ENCODE peak calls at places on chromosomes 5 and 9, in seven cellular contexts. A, B, N, O, X, W and H are unnamed samples.

GRCh38 chr9:128138001-128138400 is 10.5 kb upstream of the PTGES2 start:
- DNase-seq in A (no peak), X (no peak), W (no peak), B (no peak), O (no peak), N (no peak), H (no peak)

GRCh38 chr5:78925102-78925876 is 59.8 kb downstream of the ARSB start:
- DNase-seq in X (no peak), A (no peak), N (no peak), B (no peak), W (no peak), O (no peak), H (no peak)

GRCh38 chr9:14827805-14828204 is 82.4 kb downstream of the FREM1 start:
- DNase-seq in N (no peak), A (no peak), O (no peak), W (no peak), X (no peak), B (peak; percentile 58), H (peak; percentile 71)

GRCh38 chr5:138212828-138213160 is 329 bp downstream of the CDC23 start:
- DNase-seq in N (no peak), B (no peak), W (no peak), X (no peak), O (no peak), A (no peak), H (peak; percentile 1)

GRCh38 chr5:82551220-82551619 is 273.1 kb upstream of the RPS23 start:
- DNase-seq in A (no peak), N (no peak), W (no peak), B (no peak), O (no peak), X (no peak), H (no peak)

GRCh38 chr9:102700936-102701335 is 294.2 kb upstream of the CYLC2 start:
- DNase-seq in O (no peak), X (no peak), N (no peak), B (no peak), W (no peak), A (no peak), H (no peak)

GRCh38 chr5:14447958-14448881 is 133.4 kb upstream of the OTULINL start:
- DNase-seq in O (no peak), W (peak; percentile 49), B (no peak), X (no peak), N (peak; percentile 29), A (peak; percentile 18), H (peak; percentile 28)

GRCh38 chr9:114061830-114062474 is 16.1 kb downstream of the AMBP start:
- DNase-seq in X (no peak), W (no peak), B (no peak), A (no peak), O (no peak), N (no peak), H (no peak)

GRCh38 chr9:91843623-91844111 is 106.4 kb downstream of the ROR2 start:
- DNase-seq in X (no peak), N (peak; percentile 37), O (no peak), B (no peak), W (peak; percentile 82), A (peak; percentile 90), H (peak; percentile 79)

GRCh38 chr5:132962429-132962928 is 955 bp downstream of the AFF4 start:
- DNase-seq in B (no peak), W (peak; percentile 37), N (no peak), X (peak; percentile 32), O (peak; percentile 56), A (peak; percentile 67), H (peak; percentile 41)

GRCh38 chr5:102858221-102858620 is 103.1 kb downstream of the PAM start:
- DNase-seq in X (no peak), O (no peak), A (no peak), W (no peak), N (no peak), B (no peak), H (no peak)

GRCh38 chr9:87610200-87611155 is 112.8 kb downstream of the DAPK1 start:
- DNase-seq in O (no peak), W (no peak), B (no peak), A (no peak), X (no peak), N (no peak), H (no peak)

DNA sequence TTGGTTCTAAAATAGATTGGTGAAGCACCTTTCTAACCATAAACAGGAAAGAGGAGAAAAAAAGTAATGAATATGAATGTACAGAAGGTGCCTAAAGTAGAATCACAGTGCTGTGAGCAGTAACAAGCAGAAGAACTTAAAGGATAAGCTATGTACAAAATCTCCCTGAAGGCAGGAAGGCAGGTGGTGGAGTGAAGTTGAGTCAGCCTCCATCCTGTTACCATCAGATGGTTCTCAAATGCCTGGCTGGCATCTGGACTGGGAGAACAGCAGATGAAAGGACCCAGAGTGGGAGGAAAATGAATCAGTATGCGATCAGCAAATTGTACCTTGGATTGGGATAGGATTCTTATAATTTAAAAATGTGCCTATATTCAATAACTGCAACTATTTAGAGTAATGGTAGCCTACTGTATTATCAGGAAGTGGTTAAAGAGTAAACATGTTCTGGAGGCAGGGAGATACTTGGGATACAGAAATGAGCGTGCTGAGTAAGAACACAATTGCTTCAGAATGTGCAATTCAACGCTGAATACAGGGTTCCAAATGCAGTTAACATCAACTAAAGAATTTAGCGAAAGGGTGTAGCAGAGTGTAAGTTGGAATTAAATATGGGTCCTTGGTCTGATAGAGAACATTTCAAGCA is 21.1 kb upstream of the FER start:
- DNase-seq in W (no peak), X (no peak), N (no peak), B (no peak), A (no peak), O (no peak), H (no peak)
- H3K27ac ChIP-seq in W (no peak overlapping the region), X (no peak overlapping the region), N (peak overlapping the region; percentile 94), B (no peak overlapping the region), A (peak overlapping the region; percentile 95), O (no peak overlapping the region), H (peak overlapping the region; percentile 90)

DNA sequence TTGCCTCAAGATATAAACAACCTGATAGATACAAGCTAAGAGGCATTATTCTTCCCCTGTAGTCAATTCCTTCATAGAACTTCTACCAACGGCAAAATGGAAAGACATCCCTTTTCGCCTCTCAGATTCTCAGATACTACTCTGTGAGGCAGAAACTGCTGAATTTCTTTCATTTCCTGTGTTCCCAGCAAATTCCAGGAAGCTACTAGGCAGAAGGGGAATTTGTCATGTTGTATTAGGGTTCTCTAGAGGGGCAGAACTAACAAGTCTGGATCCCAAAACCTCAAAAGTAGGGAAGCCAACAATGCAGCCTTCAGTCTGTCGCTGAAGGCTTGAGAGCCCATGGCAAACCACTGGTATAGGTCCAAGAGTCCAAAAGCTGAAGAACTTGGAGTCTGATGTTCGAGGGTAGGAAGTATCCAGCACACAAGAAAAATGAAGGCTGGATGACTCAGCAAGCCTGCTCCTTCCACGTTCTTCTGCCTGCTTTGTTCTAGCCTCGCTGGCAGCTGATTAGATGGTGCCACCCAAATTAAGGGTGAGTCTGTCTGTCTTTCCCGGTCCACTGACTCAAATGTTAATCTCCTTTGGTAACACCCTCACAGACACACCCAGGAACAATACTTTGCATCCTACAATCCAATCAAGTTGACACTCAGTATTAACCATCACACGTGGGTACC is 15.2 kb downstream of the RNF180 start:
- DNase-seq in X (no peak), O (no peak), W (no peak), N (no peak), A (no peak), B (no peak), H (no peak)
- H3K4me3 ChIP-seq in X (no peak overlapping the region), O (no peak overlapping the region), W (no peak overlapping the region), N (peak overlapping the region; percentile 15), A (no peak overlapping the region), B (no peak overlapping the region), H (no peak overlapping the region)

DNA sequence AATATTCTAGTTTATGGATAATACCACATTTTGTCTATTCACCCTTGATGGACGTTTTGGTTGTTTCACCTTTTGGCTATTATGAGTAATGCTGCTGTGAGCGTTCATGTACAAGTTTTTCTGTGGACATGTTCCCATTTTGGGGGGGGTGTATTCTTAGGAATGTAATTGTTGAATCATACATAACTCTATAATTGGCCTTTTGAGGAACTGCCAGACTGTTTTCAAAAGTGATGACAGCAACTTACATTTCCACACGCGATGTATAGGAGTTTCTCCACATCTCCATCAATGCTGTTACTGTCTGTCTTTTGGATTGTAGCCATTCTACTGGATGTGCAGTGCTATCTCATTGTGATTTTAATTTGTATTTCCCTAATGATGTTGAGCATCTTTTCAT is 69.8 kb downstream of the SLC46A2 start:
- DNase-seq in O (no peak), B (no peak), N (no peak), X (no peak), W (no peak), A (no peak), H (no peak)
- H3K27ac ChIP-seq in O (no peak overlapping the region), B (no peak overlapping the region), N (no peak overlapping the region), X (no peak overlapping the region), W (no peak overlapping the region), A (no peak overlapping the region), H (no peak overlapping the region)

GRCh38 chr5:180813418-180813817 is 10.8 kb upstream of the MGAT1 start:
- DNase-seq in N (no peak), B (no peak), W (no peak), X (no peak), O (no peak), A (no peak), H (no peak)
- H3K4me3 ChIP-seq in N (peak overlapping the region; percentile 47), B (no peak overlapping the region), W (no peak overlapping the region), X (no peak overlapping the region), O (no peak overlapping the region), A (no peak overlapping the region), H (no peak overlapping the region)